ENCODE peak calls at places on chromosomes 6 and 20, in ten cellular contexts. I is IMR-90; A is H9; V is cardiac muscle cell; D is CD4-positive, alpha-beta T cell; X is tibial artery; C is RWPE1; B is fibroblast of the aortic adventitia; P is HL-60; E is psoas muscle. O is an unnamed sample.

GRCh38 chr6:100228437-100229424 is 234.7 kb upstream of the MCHR2 start:
- DNase-seq in P (peak; percentile 49), D (no peak), B (peak; percentile 50), V (peak; percentile 78), A (peak; percentile 93), E (peak; percentile 69), C (peak; percentile 86), I (peak; percentile 71), X (peak; percentile 78), O (peak; percentile 75)

GRCh38 chr6:33695451-33695855 is 16.0 kb downstream of the UQCC2 start:
- DNase-seq in B (no peak), P (no peak), X (no peak), D (no peak), V (no peak), A (no peak), C (no peak), E (no peak), I (no peak), O (no peak)

GRCh38 chr6:109300874-109301273 is 81.4 kb downstream of the CD164 start:
- DNase-seq in B (no peak), V (no peak), D (no peak), X (no peak), E (no peak), P (no peak), A (no peak), I (no peak), C (no peak), O (no peak)

GRCh38 chr6:48061630-48062029 is 49.4 kb downstream of the PTCHD4 start:
- DNase-seq in X (no peak), D (no peak), A (no peak), E (no peak), V (no peak), C (peak; percentile 37), I (peak; percentile 12), P (no peak), B (peak; percentile 26), O (no peak)

GRCh38 chr20:36470482-36471062 is 70.7 kb upstream of the MYL9 start:
- DNase-seq in E (no peak), D (no peak), P (no peak), I (no peak), B (no peak), X (no peak), A (no peak), C (no peak), V (no peak), O (no peak)

GRCh38 chr20:12166053-12166717 is 248.5 kb downstream of the BTBD3 start:
- DNase-seq in P (no peak), B (peak; percentile 99), C (peak; percentile 13), A (no peak), E (peak; percentile 20), X (no peak), V (no peak), D (no peak), I (peak; percentile 95), O (peak; percentile 75)

GRCh38 chr20:44209691-44210421 is 715 bp downstream of the OSER1 start:
- DNase-seq in E (peak; percentile 28), B (peak; percentile 35), A (no peak), I (peak; percentile 35), C (no peak), X (no peak), D (no peak), P (peak; percentile 23), V (peak; percentile 71), O (no peak)

GRCh38 chr6:48486876-48487275 is 375.9 kb upstream of the PTCHD4 start:
- DNase-seq in V (no peak), B (peak; percentile 0), X (no peak), C (no peak), A (no peak), E (no peak), I (no peak), P (no peak), D (no peak), O (no peak)

GRCh38 chr6:26388441-26388840 is 5.5 kb downstream of the BTN2A2 start:
- DNase-seq in V (no peak), D (no peak), E (no peak), A (no peak), X (no peak), I (peak; percentile 71), C (no peak), B (no peak), P (no peak), O (no peak)

GRCh38 chr20:58719258-58719657 is 26.7 kb downstream of the NPEPL1 start:
- DNase-seq in E (peak; percentile 5), B (no peak), I (no peak), X (no peak), D (no peak), C (no peak), A (peak; percentile 20), V (no peak), P (no peak), O (peak; percentile 69)

GRCh38 chr6:15697895-15698294 is 35.1 kb upstream of the DTNBP1 start:
- DNase-seq in B (no peak), C (no peak), P (no peak), X (no peak), A (no peak), I (no peak), E (no peak), D (no peak), V (no peak), O (no peak)

GRCh38 chr6:12026120-12026519 is 14.0 kb downstream of the HIVEP1 start:
- DNase-seq in V (no peak), X (no peak), I (no peak), B (no peak), E (no peak), P (no peak), A (no peak), C (no peak), D (no peak), O (no peak)

GRCh38 chr6:45231660-45232059 is 96.5 kb upstream of the RUNX2 start:
- DNase-seq in C (no peak), P (no peak), I (no peak), V (no peak), D (no peak), B (no peak), E (no peak), X (no peak), A (no peak), O (no peak)

GRCh38 chr6:45222380-45222779 is 105.8 kb upstream of the RUNX2 start:
- DNase-seq in C (no peak), P (no peak), E (no peak), V (no peak), I (no peak), D (no peak), B (peak; percentile 17), A (no peak), X (no peak), O (no peak)

GRCh38 chr6:45229416-45229815 is 98.7 kb upstream of the RUNX2 start:
- DNase-seq in I (no peak), D (no peak), B (no peak), X (no peak), E (no peak), A (no peak), V (no peak), P (no peak), C (no peak), O (no peak)

GRCh38 chr6:45226081-45226480 is 102.0 kb upstream of the RUNX2 start:
- DNase-seq in X (no peak), I (no peak), A (no peak), E (no peak), C (no peak), B (no peak), P (no peak), V (no peak), D (no peak), O (no peak)
- TF ChIP-seq CTCF in X (no peak), I (peak; percentile 3), A (no peak), E (no peak), C (no peak), B (peak; percentile 7), P (no peak), V (peak; percentile 11), D (peak; percentile 19), O (no peak)

DNA sequence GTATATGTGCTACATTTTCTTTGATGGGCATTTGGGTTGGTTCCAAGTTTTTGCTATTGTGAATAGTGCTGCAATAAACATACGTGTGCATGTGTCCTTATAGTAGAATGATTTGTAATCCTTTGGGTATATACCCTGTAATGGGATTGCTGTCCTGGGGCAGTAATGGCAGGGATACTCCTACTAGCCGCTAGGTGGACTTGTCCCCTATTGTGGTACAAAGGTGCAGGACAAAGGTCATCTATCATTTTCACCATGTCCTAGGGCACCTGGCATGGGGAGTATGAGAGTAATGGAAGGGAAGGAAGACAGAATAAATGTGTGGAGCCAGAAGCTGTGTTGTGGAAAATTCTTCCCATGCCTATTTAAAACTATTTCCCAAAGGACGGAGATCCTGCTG is 174.6 kb downstream of the CLIC5 start:
- DNase-seq in I (no peak), X (no peak), B (no peak), V (no peak), P (no peak), A (no peak), C (no peak), E (no peak), D (no peak), O (no peak)
- TF ChIP-seq CTCF in I (no peak), X (no peak), B (no peak), V (no peak), P (no peak), A (no peak), C (no peak), E (no peak), D (no peak), O (no peak)

GRCh38 chr6:51554029-51554428 is 533.4 kb downstream of the PKHD1 start:
- DNase-seq in A (no peak), I (no peak), C (no peak), B (no peak), D (no peak), V (no peak), P (no peak), E (no peak), X (no peak), O (no peak)

GRCh38 chr6:51562198-51562597 is 525.2 kb downstream of the PKHD1 start:
- DNase-seq in D (no peak), B (no peak), X (no peak), I (no peak), V (no peak), E (no peak), C (no peak), A (no peak), P (no peak), O (no peak)

GRCh38 chr6:51553246-51554015 is 534.0 kb downstream of the PKHD1 start:
- DNase-seq in D (no peak), C (no peak), P (no peak), X (no peak), I (no peak), V (no peak), A (no peak), B (no peak), E (no peak), O (no peak)

DNA sequence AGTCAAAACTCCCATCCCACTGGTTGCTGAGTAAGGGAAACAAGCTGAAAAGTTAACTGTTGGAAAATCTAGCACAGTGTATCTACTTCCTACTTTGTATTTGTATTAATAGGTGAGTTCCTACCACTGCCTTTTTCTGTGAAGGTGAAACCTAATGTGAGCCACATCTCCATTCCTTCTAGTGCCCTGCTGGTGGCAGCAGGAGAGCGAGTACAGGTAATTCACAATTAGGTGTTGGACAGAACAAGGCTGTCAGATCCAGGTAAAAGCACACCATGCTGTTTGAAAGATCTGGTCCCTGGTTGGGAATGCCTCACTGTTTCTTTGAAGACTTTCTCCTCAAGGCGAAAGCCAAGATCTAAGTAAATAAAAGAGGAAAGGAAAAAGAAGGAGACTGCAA is 528.4 kb downstream of the PKHD1 start:
- DNase-seq in V (peak; percentile 4), E (no peak), D (no peak), P (no peak), X (no peak), B (no peak), A (peak; percentile 40), C (peak; percentile 20), I (no peak), O (no peak)
- TF ChIP-seq CTCF in V (no peak), E (no peak), D (no peak), P (no peak), X (no peak), B (no peak), A (peak; percentile 59), C (no peak), I (no peak), O (no peak)

GRCh38 chr6:55512904-55513303 is 66.1 kb downstream of the HMGCLL1 start:
- DNase-seq in C (no peak), I (no peak), P (no peak), V (no peak), X (no peak), B (no peak), A (no peak), E (no peak), D (no peak), O (no peak)
- TF ChIP-seq CTCF in C (no peak), I (no peak), P (no peak), V (no peak), X (no peak), B (peak; percentile 2), A (peak; percentile 48), E (no peak), D (no peak), O (no peak)

O was measured in coronary artery.